ENCODE peak calls at places on chromosome 14, in seven cellular contexts. O is CD4-positive, alpha-beta T cell; S is cardiac muscle cell; B is PC-3; U is H1; M is OCI-LY7; F is pancreas. X is an unnamed sample.
A peak's percentile ranks its signal among the peaks of the same experiment; 100 is the strongest.

GRCh38 chr14:23694085-23694975 is 58.2 kb downstream of the DHRS2 start:
- DNase-seq in O (no peak), S (peak; percentile 85), B (no peak), U (no peak), M (no peak), F (no peak), X (peak; percentile 16)

GRCh38 chr14:61491224-61491623 is 169.8 kb downstream of the PRKCH start:
- DNase-seq in O (no peak), S (no peak), B (peak; percentile 93), U (no peak), M (no peak), F (no peak), X (no peak)

GRCh38 chr14:45699451-45699850 is 446.4 kb upstream of the MIS18BP1 start:
- DNase-seq in O (no peak), S (peak; percentile 5), B (no peak), U (no peak), M (no peak), F (no peak), X (no peak)

GRCh38 chr14:90042587-90043252 is 19.1 kb upstream of the KCNK13 start:
- DNase-seq in O (no peak), S (no peak), B (no peak), U (no peak), M (no peak), F (no peak), X (no peak)

GRCh38 chr14:68810173-68811153 is 17.6 kb upstream of the ZFP36L1 start:
- DNase-seq in O (no peak), S (no peak), B (no peak), U (no peak), M (no peak), F (no peak), X (no peak)

GRCh38 chr14:24334431-24335271 is at the start of gene ADCY4:
- DNase-seq in O (peak; percentile 21), S (peak; percentile 25), B (no peak), U (no peak), M (no peak), F (peak; percentile 64), X (no peak)

GRCh38 chr14:59959663-59960062 is 39.7 kb downstream of the LRRC9 start:
- DNase-seq in O (no peak), S (no peak), B (no peak), U (no peak), M (no peak), F (no peak), X (no peak)

GRCh38 chr14:51095854-51096823 is 1.2 kb upstream of the TRIM9 start:
- DNase-seq in O (no peak), S (no peak), B (no peak), U (no peak), M (no peak), F (no peak), X (no peak)

GRCh38 chr14:44960646-44961045 is 1.1 kb downstream of the KLHL28 start:
- DNase-seq in O (no peak), S (no peak), B (no peak), U (no peak), M (no peak), F (no peak), X (no peak)

GRCh38 chr14:50260511-50260910 is 29.1 kb upstream of the SOS2 start:
- DNase-seq in O (no peak), S (peak; percentile 17), B (peak; percentile 71), U (no peak), M (peak; percentile 58), F (no peak), X (peak; percentile 17)

GRCh38 chr14:37045340-37046061 is 126.9 kb downstream of the SLC25A21 start:
- DNase-seq in O (no peak), S (no peak), B (no peak), U (no peak), M (no peak), F (no peak), X (no peak)

GRCh38 chr14:24911324-24912095 is 138.4 kb downstream of the STXBP6 start:
- DNase-seq in O (no peak), S (no peak), B (no peak), U (no peak), M (no peak), F (no peak), X (no peak)

GRCh38 chr14:105474478-105475268 is at the start of gene CRIP2:
- DNase-seq in O (no peak), S (peak; percentile 89), B (peak; percentile 50), U (no peak), M (no peak), F (peak; percentile 79), X (peak; percentile 77)

DNA sequence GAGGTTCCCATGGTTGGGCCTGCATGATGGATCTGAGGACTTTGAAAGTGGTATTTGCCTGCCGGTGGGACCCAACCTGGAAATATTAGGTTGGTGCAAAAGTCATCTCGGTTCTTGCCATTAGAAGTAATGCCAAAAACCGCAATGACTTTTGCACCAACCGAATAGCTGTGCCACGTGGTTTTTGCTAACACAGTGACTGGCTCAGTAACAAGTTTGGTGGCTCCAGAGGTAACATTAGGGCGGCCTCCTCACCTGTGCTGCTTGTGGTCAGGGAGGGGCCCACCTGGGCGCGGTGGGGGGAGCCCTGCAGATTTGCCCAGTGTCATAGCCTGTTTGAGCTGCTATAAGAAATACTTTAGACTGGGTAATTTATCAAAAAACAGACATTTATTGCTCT is 1.8 kb downstream of the BDKRB2 start:
- DNase-seq in O (no peak), S (no peak), B (peak; percentile 18), U (no peak), M (peak; percentile 12), F (no peak), X (peak; percentile 27)
- H3K27ac ChIP-seq in O (no peak overlapping the region), S (no peak overlapping the region), B (no peak overlapping the region), U (no peak overlapping the region), M (no peak overlapping the region), F (peak overlapping the region; percentile 81), X (peak overlapping the region; percentile 90)

GRCh38 chr14:22630066-22630465 is 14.1 kb downstream of the OR6J1 start:
- DNase-seq in O (no peak), S (no peak), B (no peak), U (no peak), M (no peak), F (no peak), X (no peak)
- TF ChIP-seq CTCF in O (no peak), S (no peak), B (no peak), U (no peak), M (no peak), F (no peak), X (no peak)

GRCh38 chr14:99424306-99424877 is 56.3 kb downstream of the SETD3 start:
- DNase-seq in O (no peak), S (no peak), B (no peak), U (no peak), M (peak; percentile 24), F (no peak), X (no peak)

GRCh38 chr14:99423434-99423833 is 57.2 kb downstream of the SETD3 start:
- DNase-seq in O (no peak), S (no peak), B (no peak), U (no peak), M (no peak), F (no peak), X (no peak)

GRCh38 chr14:99426796-99427346 is 53.8 kb downstream of the SETD3 start:
- DNase-seq in O (no peak), S (no peak), B (no peak), U (no peak), M (no peak), F (no peak), X (no peak)

GRCh38 chr14:99426265-99426664 is 54.4 kb downstream of the SETD3 start:
- DNase-seq in O (no peak), S (no peak), B (no peak), U (no peak), M (peak; percentile 63), F (no peak), X (no peak)

DNA sequence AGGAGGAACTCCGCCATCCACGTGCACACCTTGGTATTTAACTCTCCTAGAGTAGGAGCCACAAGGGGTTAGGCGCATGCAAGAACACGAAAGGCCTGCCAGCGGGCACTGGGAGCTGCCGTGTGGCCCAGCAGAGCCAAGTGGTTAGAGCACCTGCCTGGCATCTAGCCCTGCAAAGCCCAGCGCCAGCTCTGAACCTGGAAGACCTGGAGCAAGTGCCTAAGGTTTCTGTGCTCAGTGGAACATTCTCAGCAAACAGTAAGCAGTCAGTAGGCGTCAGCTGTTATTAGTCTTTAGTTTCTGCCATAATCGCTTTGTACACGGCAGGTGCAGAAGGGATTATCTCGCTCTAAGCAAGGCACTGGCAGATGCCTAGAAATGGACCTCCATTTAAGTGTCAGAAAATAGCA is 55.4 kb downstream of the SETD3 start:
- DNase-seq in O (no peak), S (no peak), B (no peak), U (no peak), M (peak; percentile 51), F (peak; percentile 71), X (no peak)
- H3K27ac ChIP-seq in O (no peak overlapping the region), S (no peak overlapping the region), B (no peak overlapping the region), U (no peak overlapping the region), M (peak overlapping the region; percentile 81), F (no peak overlapping the region), X (no peak overlapping the region)

GRCh38 chr14:34072401-34072800 is 121.5 kb upstream of the EGLN3 start:
- DNase-seq in O (no peak), S (no peak), B (no peak), U (no peak), M (no peak), F (no peak), X (no peak)

GRCh38 chr14:34069854-34070582 is 119.1 kb upstream of the EGLN3 start:
- DNase-seq in O (no peak), S (no peak), B (no peak), U (no peak), M (no peak), F (no peak), X (no peak)

GRCh38 chr14:34070917-34071407 is 120.1 kb upstream of the EGLN3 start:
- DNase-seq in O (no peak), S (no peak), B (no peak), U (no peak), M (no peak), F (no peak), X (no peak)

GRCh38 chr14:34075095-34075744 is 124.3 kb upstream of the EGLN3 start:
- DNase-seq in O (no peak), S (no peak), B (no peak), U (no peak), M (no peak), F (no peak), X (no peak)

DNA sequence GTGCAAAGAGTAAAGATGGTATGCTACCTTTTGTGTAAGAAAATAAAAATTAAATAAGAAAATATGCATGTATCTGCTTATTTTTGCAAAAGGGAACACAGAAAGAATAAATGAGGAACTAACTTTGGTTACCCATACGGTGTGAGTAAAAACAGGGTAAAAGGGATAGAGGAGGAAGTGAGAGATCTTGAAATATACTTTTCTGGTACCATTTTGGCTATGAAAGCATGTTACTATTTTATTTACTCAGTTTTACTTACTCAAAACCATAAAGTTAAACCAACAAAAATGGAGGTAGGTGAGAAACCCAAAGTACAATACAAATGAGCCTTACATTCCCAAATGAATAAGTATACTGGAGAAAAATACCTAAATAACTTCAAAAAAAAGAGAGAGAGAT is 122.0 kb upstream of the EGLN3 start:
- DNase-seq in O (no peak), S (no peak), B (no peak), U (no peak), M (no peak), F (no peak), X (no peak)
- TF ChIP-seq CTCF in O (no peak), S (no peak), B (no peak), U (no peak), M (no peak), F (no peak), X (no peak)

X was measured in RWPE1.